ENCODE peak calls at places on chromosome 2, in nine cellular contexts. G, L, J, Z, C, P, U, X and A are unnamed samples.

GRCh38 chr2:124171472-124172063 is 146.5 kb downstream of the CNTNAP5 start:
- DNase-seq in Z (no peak), X (no peak), U (no peak), J (no peak), G (no peak), C (no peak), P (no peak), L (no peak), A (no peak)

GRCh38 chr2:19035238-19035637 is 323.2 kb downstream of the OSR1 start:
- DNase-seq in C (peak; percentile 43), X (no peak), J (no peak), G (no peak), L (peak; percentile 70), U (peak; percentile 78), P (peak; percentile 77), Z (no peak), A (peak; percentile 60)

GRCh38 chr2:1701556-1702185 is 42.6 kb downstream of the PXDN start:
- DNase-seq in Z (peak; percentile 50), X (no peak), U (no peak), L (no peak), P (no peak), J (no peak), G (no peak), C (no peak), A (no peak)

GRCh38 chr2:70745276-70745675 is 22.7 kb downstream of the ADD2 start:
- DNase-seq in J (no peak), P (no peak), C (no peak), Z (no peak), U (no peak), G (no peak), X (no peak), L (no peak), A (no peak)

GRCh38 chr2:69163109-69163508 is 150.1 kb downstream of the ANTXR1 start:
- DNase-seq in Z (no peak), J (no peak), P (peak; percentile 87), G (peak; percentile 83), U (peak; percentile 77), L (peak; percentile 88), X (no peak), C (peak; percentile 97), A (peak; percentile 75)

GRCh38 chr2:48414980-48415764 is 114.8 kb upstream of the STON1 start:
- DNase-seq in U (peak; percentile 70), X (peak; percentile 24), J (no peak), L (no peak), C (peak; percentile 40), P (no peak), G (no peak), Z (peak; percentile 17), A (no peak)

GRCh38 chr2:201465524-201465971 is 14.0 kb downstream of the STRADB start:
- DNase-seq in X (no peak), U (peak; percentile 35), P (peak; percentile 11), C (peak; percentile 22), J (no peak), Z (no peak), G (no peak), L (peak; percentile 20), A (no peak)

GRCh38 chr2:65231121-65231520 is 3.5 kb downstream of the ACTR2 start:
- DNase-seq in L (peak; percentile 61), G (no peak), U (no peak), P (no peak), Z (no peak), J (no peak), X (no peak), C (peak; percentile 66), A (no peak)

GRCh38 chr2:55616509-55617159 is 788 bp downstream of the PPP4R3B start:
- DNase-seq in C (peak; percentile 73), L (peak; percentile 68), X (no peak), U (peak; percentile 16), J (peak; percentile 37), Z (peak; percentile 46), P (peak; percentile 64), G (no peak), A (peak; percentile 52)

GRCh38 chr2:45167885-45168284 is 158.6 kb upstream of the SIX2 start:
- DNase-seq in L (no peak), J (no peak), X (no peak), G (no peak), U (no peak), C (no peak), Z (peak; percentile 30), P (no peak), A (no peak)

GRCh38 chr2:45169339-45170190 is 160.3 kb upstream of the SIX2 start:
- DNase-seq in X (peak; percentile 87), Z (peak; percentile 68), U (peak; percentile 40), G (no peak), P (peak; percentile 17), C (peak; percentile 55), L (no peak), J (no peak), A (no peak)

GRCh38 chr2:45170976-45171514 is 161.8 kb upstream of the SIX2 start:
- DNase-seq in J (no peak), P (peak; percentile 50), U (no peak), Z (no peak), X (no peak), L (no peak), C (peak; percentile 56), G (no peak), A (no peak)

GRCh38 chr2:45170191-45170975 is 161.1 kb upstream of the SIX2 start:
- DNase-seq in C (peak; percentile 39), U (no peak), X (peak; percentile 72), L (no peak), J (no peak), Z (peak; percentile 84), P (peak; percentile 28), G (no peak), A (no peak)

DNA sequence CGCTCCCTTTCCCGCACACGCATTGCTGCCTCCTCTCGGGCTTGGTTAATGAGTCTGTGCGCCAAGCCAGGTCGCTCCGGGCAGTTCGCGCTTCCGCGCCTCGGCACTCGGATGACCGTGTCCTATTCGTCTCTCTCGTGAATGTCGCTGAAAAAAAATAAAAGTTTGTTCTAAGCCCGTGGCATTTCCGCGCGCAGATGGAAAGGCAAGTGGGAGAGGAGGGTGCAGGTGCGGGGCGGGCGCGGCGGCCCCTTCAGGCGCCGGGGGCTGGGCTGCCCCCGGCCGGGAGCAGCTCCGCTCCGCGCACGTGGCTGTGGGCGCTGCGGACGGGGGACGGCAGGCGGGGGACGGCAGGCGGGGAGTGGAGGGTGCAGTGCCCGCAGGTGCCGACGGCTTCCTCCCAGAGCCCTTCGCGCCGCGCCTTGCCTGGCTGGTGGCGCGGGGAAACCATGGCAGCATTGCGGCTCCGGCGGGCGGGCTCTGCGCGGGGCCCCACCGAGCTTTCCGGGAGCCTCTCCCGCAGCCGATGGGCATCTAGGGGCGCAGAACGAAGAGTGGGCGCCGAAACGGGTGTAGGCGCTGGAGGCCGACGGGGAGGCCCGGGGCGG is 159.6 kb upstream of the SIX2 start:
- DNase-seq in J (no peak), U (no peak), Z (peak; percentile 71), G (no peak), P (no peak), X (no peak), C (peak; percentile 49), L (no peak), A (no peak)
- TF ChIP-seq CTCF in J (no peak), U (no peak), Z (no peak), G (no peak), P (no peak), X (no peak), C (peak; percentile 3), L (no peak), A (no peak)

DNA sequence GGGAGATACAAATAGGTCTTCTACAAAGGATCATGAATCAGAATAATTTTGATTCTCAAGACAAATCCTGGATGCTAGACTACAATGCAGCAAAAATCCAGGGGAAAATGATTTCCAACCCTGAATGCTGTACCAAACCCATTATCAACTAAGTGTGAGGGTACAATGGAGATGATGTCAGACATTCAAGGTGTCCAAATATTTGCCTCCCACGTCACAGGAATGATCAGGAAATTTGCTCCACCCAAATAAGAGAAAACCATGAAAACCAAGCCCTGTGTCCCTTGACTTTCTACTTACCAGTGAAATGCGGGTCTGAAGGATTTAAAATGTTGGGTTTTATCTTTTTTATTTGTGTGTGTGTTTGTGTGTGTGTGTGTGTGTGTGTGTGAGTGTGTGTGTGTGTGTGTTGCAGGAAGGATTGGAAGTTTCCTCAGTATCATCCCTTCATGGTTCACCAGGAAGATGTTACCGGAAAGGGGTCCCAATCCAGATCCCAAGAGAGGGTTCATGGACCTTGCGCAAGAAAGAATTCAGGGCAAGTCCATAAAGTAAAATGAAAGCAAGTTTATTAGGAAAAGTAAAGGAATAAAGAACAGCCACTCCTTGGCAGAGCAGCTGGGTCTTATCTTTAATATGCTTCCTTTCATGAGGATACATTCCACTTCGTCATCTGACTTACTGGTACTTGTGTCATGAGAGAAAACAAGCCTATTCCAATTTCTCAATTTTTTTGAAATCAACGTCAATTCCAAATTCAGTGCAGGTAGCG is 61.1 kb upstream of the ID2 start:
- DNase-seq in J (no peak), Z (no peak), C (peak; percentile 35), P (no peak), L (peak; percentile 31), X (no peak), G (no peak), U (no peak), A (no peak)
- H3K4me3 ChIP-seq in J (no peak overlapping the region), Z (no peak overlapping the region), C (no peak overlapping the region), P (no peak overlapping the region), L (no peak overlapping the region), X (no peak overlapping the region), G (no peak overlapping the region), U (no peak overlapping the region), A (no peak overlapping the region)

DNA sequence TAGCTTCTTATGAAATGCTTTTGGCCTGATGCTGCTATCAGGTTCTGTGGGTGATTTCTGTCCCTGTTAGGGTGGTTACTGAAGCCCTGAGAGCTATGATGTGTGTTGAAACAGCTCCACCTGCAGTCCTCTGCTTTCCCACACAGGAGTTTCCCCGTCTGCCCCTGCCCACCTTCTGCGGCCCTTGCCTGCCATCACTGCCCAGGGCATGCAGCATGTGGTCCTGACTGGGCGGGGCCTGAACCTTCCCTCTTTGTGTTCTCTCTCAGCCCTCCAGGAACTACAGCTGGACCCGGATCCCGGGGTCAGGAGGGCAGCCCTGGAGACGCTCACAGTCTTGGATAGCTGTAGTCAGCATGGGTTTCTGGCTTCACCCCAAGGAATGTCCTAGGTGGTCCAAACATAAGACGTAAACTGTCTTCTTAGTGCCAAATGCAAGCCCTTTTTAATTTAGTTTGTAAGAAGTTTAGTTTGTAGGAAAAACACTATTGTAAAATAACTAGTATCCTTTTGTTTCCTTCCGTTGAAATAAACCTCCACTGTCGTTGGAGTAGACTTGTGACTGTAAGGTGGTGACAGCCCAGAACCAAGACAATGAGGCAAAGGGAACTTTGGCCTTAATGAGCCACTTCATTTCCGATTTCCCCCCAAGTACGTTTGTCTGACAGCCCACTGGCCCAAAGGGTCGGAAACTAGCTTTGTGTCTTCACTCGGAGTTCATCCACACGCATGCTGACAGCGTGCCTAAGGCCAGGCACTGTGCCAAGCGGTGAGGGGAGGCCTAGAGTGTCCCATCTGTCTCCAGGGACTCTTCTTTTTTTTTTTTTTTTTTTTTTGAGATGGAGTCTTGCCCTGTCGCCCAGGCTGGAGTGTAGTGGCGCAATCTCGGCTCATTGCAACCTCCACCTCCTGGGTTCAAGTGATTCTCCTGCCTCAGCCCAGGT is 21.2 kb downstream of the HJURP start:
- DNase-seq in U (peak; percentile 18), Z (peak; percentile 85), X (no peak), C (peak; percentile 62), P (peak; percentile 53), G (peak; percentile 48), L (peak; percentile 73), J (peak; percentile 18), A (peak; percentile 23)
- TF ChIP-seq CTCF in U (peak; percentile 14), Z (peak; percentile 64), X (no peak), C (peak; percentile 33), P (peak; percentile 78), G (peak; percentile 65), L (peak; percentile 50), J (peak; percentile 30), A (peak; percentile 49)

DNA sequence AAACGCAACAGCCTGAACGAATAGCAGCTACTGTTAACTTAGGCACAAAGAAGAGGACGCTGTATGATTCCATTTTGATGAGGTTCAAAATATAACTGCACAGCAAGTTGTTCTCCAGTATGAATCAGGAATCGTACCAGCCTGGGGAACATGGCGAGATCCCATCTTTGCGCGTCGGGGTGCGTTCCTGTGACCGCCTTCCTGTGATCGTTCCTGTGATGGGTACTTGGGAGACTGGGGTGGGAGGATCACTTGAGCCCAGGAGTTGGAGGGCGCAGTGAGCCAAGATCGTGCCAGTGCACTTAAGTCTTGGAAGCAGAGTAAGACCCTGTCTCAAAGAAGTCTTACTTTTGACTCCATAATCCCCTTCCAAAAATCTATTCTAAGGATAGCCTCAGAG is 951 bp upstream of the WDR33 start:
- DNase-seq in X (no peak), L (no peak), Z (no peak), G (no peak), C (no peak), U (no peak), P (no peak), J (no peak), A (no peak)
- H3K4me3 ChIP-seq in X (no peak overlapping the region), L (no peak overlapping the region), Z (peak overlapping the region; percentile 82), G (no peak overlapping the region), C (no peak overlapping the region), U (peak overlapping the region; percentile 98), P (no peak overlapping the region), J (peak overlapping the region; percentile 97), A (no peak overlapping the region)